ENCODE peak calls at places on chromosomes 12 and 14, in six cellular contexts. X is substantia nigra; H is hypothalamus; S is fibroblast of mammary gland; F is stimulated activated CD8-positive, alpha-beta memory T cell treated with anti-CD3 and anti-CD28 coated beads, Interleukin-15, amount 100 ng/mL, for 1 hour; P is LoVo. J is an unnamed sample.

GRCh38 chr12:93322784-93323183 is 54.9 kb upstream of the NUDT4 start:
- DNase-seq in X (no peak), F (no peak), P (peak; percentile 82), H (no peak), S (peak; percentile 15), J (peak; percentile 75)

GRCh38 chr14:71198681-71199080 is 291.4 kb downstream of the PCNX1 start:
- DNase-seq in X (no peak), H (no peak), P (no peak), F (no peak), S (no peak), J (no peak)

GRCh38 chr14:41605550-41606248 is 977 bp upstream of the LRFN5 start:
- DNase-seq in S (peak; percentile 54), H (no peak), P (no peak), X (peak; percentile 50), F (no peak), J (no peak)

GRCh38 chr12:116599285-116600122 is 40.3 kb downstream of the MAP1LC3B2 start:
- DNase-seq in X (peak; percentile 71), H (peak; percentile 35), P (no peak), S (peak; percentile 89), F (peak; percentile 22), J (peak; percentile 84)

GRCh38 chr12:52015393-52016081 is 8.8 kb downstream of the TAMALIN start:
- DNase-seq in P (no peak), X (no peak), H (no peak), S (no peak), F (no peak), J (no peak)

GRCh38 chr14:102867826-102868580 is 54.5 kb upstream of the AMN start:
- DNase-seq in F (no peak), S (no peak), H (no peak), P (no peak), X (no peak), J (no peak)

GRCh38 chr14:34161351-34162169 is 210.7 kb upstream of the EGLN3 start:
- DNase-seq in S (peak; percentile 38), X (no peak), H (no peak), F (no peak), P (no peak), J (no peak)

GRCh38 chr12:47990351-47991105 is 13.7 kb downstream of the COL2A1 start:
- DNase-seq in H (no peak), F (no peak), P (no peak), S (peak; percentile 12), X (no peak), J (peak; percentile 25)

GRCh38 chr12:47715393-47715876 is 9.6 kb upstream of the RPAP3 start:
- DNase-seq in P (peak; percentile 91), F (peak; percentile 67), H (peak; percentile 45), X (peak; percentile 78), S (peak; percentile 84), J (peak; percentile 78)

GRCh38 chr12:124136796-124137195 is 158.1 kb upstream of the RFLNA start:
- DNase-seq in H (no peak), S (no peak), P (no peak), X (no peak), F (no peak), J (no peak)

GRCh38 chr14:90201344-90201743 is 55.0 kb upstream of the PSMC1 start:
- DNase-seq in F (no peak), H (no peak), P (no peak), S (no peak), X (no peak), J (no peak)

GRCh38 chr14:34227834-34228662 is 234.0 kb downstream of the SPTSSA start:
- DNase-seq in S (peak; percentile 69), F (peak; percentile 7), P (peak; percentile 49), H (peak; percentile 10), X (peak; percentile 44), J (peak; percentile 55)

GRCh38 chr14:99430491-99430890 is 50.2 kb downstream of the SETD3 start:
- DNase-seq in H (no peak), S (no peak), X (no peak), P (no peak), F (no peak), J (peak; percentile 5)

GRCh38 chr12:90076851-90077319 is 368.2 kb upstream of the ATP2B1 start:
- DNase-seq in S (no peak), F (no peak), P (no peak), X (no peak), H (no peak), J (no peak)

GRCh38 chr12:124784871-124785572 is 78.6 kb downstream of the SCARB1 start:
- DNase-seq in H (no peak), S (no peak), F (no peak), X (no peak), P (no peak), J (no peak)

GRCh38 chr14:98022541-98023520 is 1225.6 kb downstream of the VRK1 start:
- DNase-seq in H (no peak), P (no peak), X (no peak), F (no peak), S (no peak), J (no peak)

GRCh38 chr12:108801736-108802665 is 55.4 kb downstream of the SSH1 start:
- DNase-seq in H (no peak), P (no peak), X (no peak), S (peak; percentile 91), F (no peak), J (peak; percentile 98)

J was measured in EH.